ENCODE peak calls at places on chromosomes 11 and 22, in nine cellular contexts. B is adrenal gland; L is NCI-H1105; I is Calu3; P is fibroblast of lung; F is lower lobe of right lung; D is stimulated activated CD8-positive, alpha-beta memory T cell treated with anti-CD3 and anti-CD28 coated beads, Interleukin-4, amount 100 ng/mL, for 1 hour; O is T-helper 2 cell; J is stimulated activated CD4-positive, alpha-beta T cell treated with anti-CD3 and anti-CD28 coated beads, Interleukin-4, amount 100 ng/mL, for 4 hours. M is an unnamed sample.

GRCh38 chr11:94117871-94118270 is 10.8 kb upstream of the PANX1 start:
- DNase-seq in F (no peak), J (no peak), L (no peak), P (no peak), D (no peak), I (no peak), B (no peak), O (no peak), M (no peak)

GRCh38 chr11:75547617-75548054 is 14.4 kb upstream of the SERPINH1 start:
- DNase-seq in B (peak), J (no peak), I (peak), D (no peak), F (peak), L (peak), O (no peak), P (peak), M (no peak)

GRCh38 chr11:121555172-121555571 is 102.4 kb upstream of the SORL1-AS1 start:
- DNase-seq in I (no peak), F (no peak), L (peak), O (no peak), P (no peak), D (no peak), J (no peak), B (no peak), M (no peak)

GRCh38 chr22:25739659-25740344 is 2.2 kb upstream of the MYO18B start:
- DNase-seq in O (no peak), J (no peak), B (no peak), P (no peak), L (no peak), F (no peak), I (no peak), D (no peak), M (no peak)

GRCh38 chr11:84420261-84420660 is 1134.1 kb upstream of the CCDC90B start:
- DNase-seq in B (no peak), J (no peak), D (no peak), I (no peak), F (no peak), O (no peak), P (peak), L (no peak), M (no peak)

GRCh38 chr11:134019500-134019899 is 49.4 kb upstream of the JAM3 start:
- DNase-seq in F (no peak), P (no peak), L (no peak), I (no peak), D (no peak), B (no peak), J (no peak), O (no peak), M (peak)

GRCh38 chr11:94449437-94449836 is 44.2 kb downstream of the MRE11 start:
- DNase-seq in J (no peak), F (no peak), D (no peak), I (peak), O (no peak), P (peak), L (no peak), B (no peak), M (no peak)

GRCh38 chr11:76885390-76886097 is 24.8 kb downstream of the ACER3 start:
- DNase-seq in B (no peak), F (no peak), P (peak), I (peak), O (no peak), J (no peak), D (no peak), L (no peak), M (no peak)

GRCh38 chr11:22554221-22554620 is 71.4 kb downstream of the FANCF start:
- DNase-seq in I (no peak), D (no peak), P (no peak), L (no peak), J (no peak), F (no peak), B (no peak), O (no peak), M (no peak)

GRCh38 chr11:85118151-85118550 is 509.0 kb downstream of the DLG2 start:
- DNase-seq in J (no peak), B (no peak), O (no peak), I (no peak), L (no peak), P (no peak), F (no peak), D (no peak), M (no peak)

GRCh38 chr22:19576460-19577421 is 52.5 kb upstream of the CLDN5 start:
- DNase-seq in I (peak), O (no peak), D (peak), J (peak), P (peak), F (no peak), B (peak), L (no peak), M (no peak)

GRCh38 chr11:75490221-75491181 is 35.2 kb downstream of the GDPD5 start:
- DNase-seq in I (peak), F (no peak), D (no peak), B (no peak), L (no peak), O (no peak), J (no peak), P (no peak), M (no peak)

GRCh38 chr11:9855579-9856260 is 191.8 kb downstream of the SWAP70 start:
- DNase-seq in O (no peak), L (no peak), J (no peak), P (no peak), I (no peak), D (no peak), B (no peak), F (no peak), M (no peak)

GRCh38 chr11:130323452-130324448 is 9.0 kb upstream of the ZBTB44 start:
- DNase-seq in O (no peak), L (no peak), I (no peak), J (no peak), P (peak), B (no peak), D (no peak), F (no peak), M (no peak)

GRCh38 chr11:89529619-89530018 is 38.4 kb upstream of the NOX4 start:
- DNase-seq in B (no peak), O (no peak), L (no peak), I (no peak), D (no peak), P (no peak), J (no peak), F (no peak), M (no peak)

GRCh38 chr11:843086-843704 is 543 bp downstream of the TSPAN4 start:
- DNase-seq in L (no peak), B (no peak), F (no peak), O (no peak), P (no peak), J (no peak), I (no peak), D (no peak), M (no peak)